ENCODE peak calls at places on chromosome 10, in six cellular contexts. Z is MM.1S, N is PC-9, S is spleen, B is astrocyte, A is fibroblast of lung. H is an unnamed sample.

GRCh38 chr10:78853864-78854263 is 214.9 kb upstream of the ZMIZ1 start:
- DNase-seq in A (no peak), N (no peak), Z (no peak), S (no peak), B (no peak), H (no peak)

GRCh38 chr10:124903119-124903518 is 38.8 kb upstream of the ZRANB1 start:
- DNase-seq in S (no peak), B (no peak), N (no peak), A (no peak), Z (no peak), H (no peak)

GRCh38 chr10:9296206-9296605 is 1241.7 kb downstream of the GATA3 start:
- DNase-seq in S (no peak), Z (no peak), A (peak; percentile 27), N (no peak), B (peak; percentile 15), H (no peak)

GRCh38 chr10:96124230-96125141 is 5.6 kb upstream of the ZNF518A start:
- DNase-seq in A (peak; percentile 23), Z (peak; percentile 71), N (peak; percentile 52), B (peak; percentile 13), S (peak; percentile 77), H (no peak)

GRCh38 chr10:89785095-89785494 is 83.7 kb downstream of the KIF20B start:
- DNase-seq in N (no peak), B (no peak), A (no peak), Z (no peak), S (no peak), H (no peak)

GRCh38 chr10:43130756-43131155 is 7.5 kb upstream of the CSGALNACT2 start:
- DNase-seq in B (no peak), Z (no peak), S (peak; percentile 76), A (no peak), N (no peak), H (no peak)

GRCh38 chr10:74419491-74420466 is 268.8 kb downstream of the ADK start:
- DNase-seq in B (no peak), A (peak; percentile 16), Z (peak; percentile 36), N (no peak), S (no peak), H (no peak)

GRCh38 chr10:78866731-78867554 is 201.8 kb upstream of the ZMIZ1 start:
- DNase-seq in A (no peak), B (no peak), S (no peak), N (no peak), Z (no peak), H (no peak)

GRCh38 chr10:48406204-48406603 is 99.7 kb downstream of the MAPK8 start:
- DNase-seq in Z (no peak), A (peak; percentile 58), S (no peak), B (peak; percentile 36), N (no peak), H (no peak)

GRCh38 chr10:127492607-127493250 is 56.4 kb upstream of the NPS start:
- DNase-seq in N (no peak), A (no peak), S (no peak), B (no peak), Z (no peak), H (no peak)
- TF ChIP-seq CTCF in N (no peak), A (no peak), S (no peak), B (no peak), Z (peak; percentile 23), H (no peak)

DNA sequence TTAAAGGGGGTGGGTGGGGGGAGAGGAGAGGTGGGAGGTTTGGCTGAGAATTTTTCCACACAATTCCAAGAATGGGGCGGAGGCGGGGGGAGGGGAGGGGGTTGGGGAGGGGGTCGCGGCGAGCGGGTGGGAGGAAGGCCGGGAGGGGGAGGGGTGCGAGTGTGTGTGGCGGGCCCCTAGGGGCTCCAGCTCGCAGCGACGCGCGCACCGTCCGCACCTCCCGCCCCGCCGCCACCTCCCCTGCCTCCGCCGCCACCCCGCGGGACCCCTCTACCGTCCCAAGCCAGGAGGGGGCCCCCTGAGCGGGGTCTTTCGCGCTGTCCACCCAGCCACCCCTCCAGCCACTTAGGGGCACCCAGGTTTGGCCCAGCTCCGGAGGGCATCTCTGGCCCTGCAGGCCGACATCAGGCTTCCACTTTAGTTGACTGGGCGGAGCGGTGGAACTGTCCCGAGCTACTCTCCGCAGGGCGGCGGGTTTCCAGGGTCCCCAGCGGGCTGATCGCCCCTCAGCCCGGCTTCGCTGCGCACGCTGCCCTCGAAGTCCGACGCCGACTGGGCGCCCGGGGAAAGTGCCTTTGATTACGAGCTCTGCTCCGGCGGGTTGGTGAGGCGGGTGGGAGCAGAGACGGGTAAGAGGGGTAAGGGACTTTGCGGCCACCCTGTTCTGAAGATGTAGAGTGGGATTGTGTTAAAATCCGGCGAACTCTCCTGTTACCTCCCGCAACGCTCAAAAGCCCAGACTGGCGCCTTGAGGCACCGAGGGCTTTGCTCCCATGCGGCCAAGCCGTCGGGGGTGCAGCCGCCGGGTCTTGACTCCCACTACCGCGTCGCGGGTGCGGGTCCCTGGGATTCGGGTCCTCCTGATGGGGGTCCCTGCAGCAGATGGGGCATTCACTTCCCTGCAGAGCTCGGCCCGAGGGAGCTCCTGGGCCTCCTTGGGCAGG is 1.8 kb upstream of the VAX1 start:
- DNase-seq in A (no peak), Z (no peak), B (no peak), N (no peak), S (no peak), H (no peak)
- TF ChIP-seq CTCF in A (no peak), Z (no peak), B (no peak), N (no peak), S (no peak), H (no peak)

DNA sequence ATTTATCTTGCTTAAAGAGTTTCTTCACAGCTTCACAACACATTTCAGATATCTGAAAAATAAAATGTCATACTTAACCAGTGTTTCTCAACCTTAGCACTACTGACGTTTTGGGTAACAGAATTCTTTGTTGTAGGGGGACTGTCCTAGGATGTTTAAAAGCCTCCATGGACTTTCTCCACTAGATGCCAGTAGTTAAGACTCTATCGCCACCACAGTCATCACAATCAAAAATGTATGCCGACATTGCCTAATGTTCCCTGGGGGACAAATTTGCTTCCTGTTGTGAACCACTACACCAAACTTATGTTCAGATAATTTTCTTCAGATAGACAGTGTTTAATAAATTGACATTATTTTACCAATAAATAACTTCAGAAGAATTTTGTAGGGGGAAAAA is 13.4 kb downstream of the NOC3L start:
- DNase-seq in N (no peak), A (no peak), S (no peak), B (no peak), Z (no peak), H (no peak)
- TF ChIP-seq CTCF in N (no peak), A (no peak), S (no peak), B (no peak), Z (no peak), H (no peak)

GRCh38 chr10:61939575-61940301 is 38.2 kb downstream of the ARID5B start:
- DNase-seq in Z (no peak), B (peak; percentile 82), S (no peak), A (peak; percentile 87), N (peak; percentile 75), H (no peak)

GRCh38 chr10:61942997-61943457 is 41.5 kb downstream of the ARID5B start:
- DNase-seq in N (peak; percentile 72), B (peak; percentile 75), Z (no peak), A (peak; percentile 77), S (no peak), H (no peak)

GRCh38 chr10:61944445-61945123 is 43.1 kb downstream of the ARID5B start:
- DNase-seq in A (no peak), N (no peak), Z (no peak), S (no peak), B (no peak), H (no peak)

GRCh38 chr10:61941202-61941651 is 39.7 kb downstream of the ARID5B start:
- DNase-seq in S (no peak), B (no peak), N (no peak), Z (no peak), A (no peak), H (no peak)

GRCh38 chr10:61943699-61944444 is 42.4 kb downstream of the ARID5B start:
- DNase-seq in Z (no peak), S (no peak), N (peak; percentile 88), B (peak; percentile 68), A (peak; percentile 77), H (no peak)
- TF ChIP-seq CTCF in Z (peak; percentile 14), S (peak; percentile 20), N (no peak), B (peak; percentile 19), A (no peak), H (no peak)